ENCODE peak calls at places on chromosomes 7 and 10, in seven cellular contexts. One of them, this sample, is unnamed.

GRCh38 chr7:107836237-107837144 is 33.5 kb upstream of the SLC26A3 start:
- DNase-seq in A549: no peak
- DNase-seq in RWPE2: no peak
- DNase-seq in fibroblast of pulmonary artery: no peak
- DNase-seq in GM12865: no peak
- DNase-seq in BJ: no peak
- DNase-seq in cardiac muscle cell: peak
- DNase-seq in this sample: no peak

GRCh38 chr10:32746869-32747268 is 211.2 kb downstream of the ITGB1 start:
- DNase-seq in RWPE2: no peak
- DNase-seq in GM12865: no peak
- DNase-seq in BJ: no peak
- DNase-seq in fibroblast of pulmonary artery: no peak
- DNase-seq in cardiac muscle cell: no peak
- DNase-seq in A549: no peak
- DNase-seq in this sample: no peak

GRCh38 chr10:96655577-96656213 is 64.6 kb downstream of the PIK3AP1 start:
- DNase-seq in cardiac muscle cell: no peak
- DNase-seq in GM12865: no peak
- DNase-seq in A549: no peak
- DNase-seq in fibroblast of pulmonary artery: no peak
- DNase-seq in BJ: no peak
- DNase-seq in RWPE2: no peak
- DNase-seq in this sample: no peak

GRCh38 chr10:8321990-8322389 is 267.5 kb downstream of the GATA3 start:
- DNase-seq in RWPE2: no peak
- DNase-seq in GM12865: peak
- DNase-seq in A549: no peak
- DNase-seq in fibroblast of pulmonary artery: no peak
- DNase-seq in cardiac muscle cell: no peak
- DNase-seq in BJ: no peak
- DNase-seq in this sample: no peak

GRCh38 chr7:66930341-66930740 is 9.3 kb downstream of the TMEM248 start:
- DNase-seq in GM12865: no peak
- DNase-seq in cardiac muscle cell: peak
- DNase-seq in BJ: no peak
- DNase-seq in RWPE2: no peak
- DNase-seq in fibroblast of pulmonary artery: peak
- DNase-seq in A549: no peak
- DNase-seq in this sample: no peak

GRCh38 chr10:123398180-123398591 is 244.0 kb downstream of the BUB3 start:
- DNase-seq in fibroblast of pulmonary artery: no peak
- DNase-seq in A549: no peak
- DNase-seq in cardiac muscle cell: no peak
- DNase-seq in BJ: no peak
- DNase-seq in GM12865: peak
- DNase-seq in RWPE2: no peak
- DNase-seq in this sample: no peak

GRCh38 chr10:101770331-101771215 is 5.3 kb downstream of the FGF8 start:
- DNase-seq in cardiac muscle cell: no peak
- DNase-seq in RWPE2: no peak
- DNase-seq in fibroblast of pulmonary artery: no peak
- DNase-seq in BJ: no peak
- DNase-seq in A549: no peak
- DNase-seq in GM12865: no peak
- DNase-seq in this sample: no peak

GRCh38 chr7:103106336-103107070 is 31.6 kb downstream of the ARMC10 start:
- DNase-seq in RWPE2: no peak
- DNase-seq in A549: no peak
- DNase-seq in BJ: no peak
- DNase-seq in fibroblast of pulmonary artery: no peak
- DNase-seq in cardiac muscle cell: peak
- DNase-seq in GM12865: no peak
- DNase-seq in this sample: no peak

GRCh38 chr7:666454-667292 is 59.8 kb upstream of the DNAAF5 start:
- DNase-seq in cardiac muscle cell: no peak
- DNase-seq in RWPE2: peak
- DNase-seq in fibroblast of pulmonary artery: no peak
- DNase-seq in A549: no peak
- DNase-seq in GM12865: no peak
- DNase-seq in BJ: no peak
- DNase-seq in this sample: no peak

GRCh38 chr7:85160223-85160622 is 26.6 kb downstream of the SEMA3D start:
- DNase-seq in RWPE2: no peak
- DNase-seq in fibroblast of pulmonary artery: no peak
- DNase-seq in cardiac muscle cell: no peak
- DNase-seq in BJ: no peak
- DNase-seq in GM12865: peak
- DNase-seq in A549: no peak
- DNase-seq in this sample: no peak

GRCh38 chr10:102492344-102492939 is 10.1 kb downstream of the ACTR1A start:
- DNase-seq in RWPE2: no peak
- DNase-seq in GM12865: no peak
- DNase-seq in A549: no peak
- DNase-seq in cardiac muscle cell: no peak
- DNase-seq in BJ: no peak
- DNase-seq in fibroblast of pulmonary artery: no peak
- DNase-seq in this sample: no peak

GRCh38 chr7:155381852-155382801 is 75.8 kb upstream of the EN2 start:
- DNase-seq in fibroblast of pulmonary artery: no peak
- DNase-seq in A549: no peak
- DNase-seq in RWPE2: no peak
- DNase-seq in cardiac muscle cell: no peak
- DNase-seq in GM12865: no peak
- DNase-seq in BJ: no peak
- DNase-seq in this sample: no peak

GRCh38 chr10:35194471-35194870 is 67.8 kb downstream of the CREM start:
- DNase-seq in A549: no peak
- DNase-seq in cardiac muscle cell: no peak
- DNase-seq in BJ: no peak
- DNase-seq in GM12865: no peak
- DNase-seq in fibroblast of pulmonary artery: no peak
- DNase-seq in RWPE2: no peak
- DNase-seq in this sample: no peak

DNA sequence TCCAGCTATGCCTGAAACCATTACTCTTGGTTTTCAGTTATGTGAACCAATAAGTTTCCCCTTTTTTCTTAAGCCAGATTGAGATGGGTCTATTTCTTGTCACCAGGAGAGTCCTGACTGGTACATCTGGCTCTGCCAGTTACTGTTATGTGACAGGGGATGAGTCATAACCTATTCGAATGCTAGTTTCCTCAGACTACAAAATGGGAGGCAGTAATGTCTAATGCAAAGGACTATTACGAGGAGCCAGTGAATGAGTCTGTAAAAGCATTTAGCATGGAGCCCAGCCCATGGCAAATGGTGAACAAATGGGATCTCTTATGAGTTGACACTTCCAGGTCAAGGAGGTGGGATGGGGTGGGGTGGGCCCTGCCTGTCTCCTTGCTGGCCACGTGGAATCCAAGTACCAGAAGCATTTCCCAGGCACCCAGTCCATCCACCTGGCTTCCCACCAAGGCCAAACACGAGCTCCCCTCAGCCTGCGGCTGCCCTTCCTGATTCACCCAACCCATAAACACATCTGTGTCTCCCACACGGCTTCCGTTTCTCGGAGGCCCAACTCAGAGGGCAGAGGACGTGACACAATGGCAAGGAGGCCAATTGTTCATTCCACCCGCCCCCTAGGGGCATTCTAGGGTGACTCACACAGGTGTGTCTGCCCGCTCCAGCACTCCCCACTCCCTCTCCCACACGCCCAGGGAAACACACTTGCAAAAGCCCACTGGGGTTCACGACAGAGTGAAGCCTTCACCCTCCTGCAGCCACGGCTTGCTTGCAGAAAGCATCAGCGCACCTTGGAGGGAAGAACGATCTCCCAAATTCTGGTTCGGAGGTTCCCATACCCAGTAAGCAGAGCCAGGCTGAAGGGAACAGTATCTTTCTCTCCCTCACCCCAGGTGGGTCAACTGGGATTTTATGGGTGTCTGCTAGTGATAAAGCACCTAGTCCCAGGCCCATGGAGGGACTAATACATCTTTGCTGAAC is 109.8 kb downstream of the SH3PXD2A start:
- DNase-seq in GM12865: no peak
- DNase-seq in BJ: no peak
- DNase-seq in cardiac muscle cell: no peak
- DNase-seq in A549: no peak
- DNase-seq in fibroblast of pulmonary artery: no peak
- DNase-seq in RWPE2: peak
- DNase-seq in this sample: no peak
- TF ChIP-seq CTCF in GM12865: no peak
- TF ChIP-seq CTCF in BJ: no peak
- TF ChIP-seq CTCF in cardiac muscle cell: no peak
- TF ChIP-seq CTCF in A549: no peak
- TF ChIP-seq CTCF in fibroblast of pulmonary artery: no peak
- TF ChIP-seq CTCF in RWPE2: no peak
- TF ChIP-seq CTCF in this sample: no peak

GRCh38 chr10:131433566-131433965 is 122.0 kb upstream of the TCERG1L start:
- DNase-seq in cardiac muscle cell: no peak
- DNase-seq in RWPE2: no peak
- DNase-seq in BJ: no peak
- DNase-seq in fibroblast of pulmonary artery: no peak
- DNase-seq in GM12865: no peak
- DNase-seq in A549: no peak
- DNase-seq in this sample: no peak
- TF ChIP-seq CTCF in cardiac muscle cell: no peak
- TF ChIP-seq CTCF in RWPE2: no peak
- TF ChIP-seq CTCF in BJ: no peak
- TF ChIP-seq CTCF in fibroblast of pulmonary artery: no peak
- TF ChIP-seq CTCF in GM12865: no peak
- TF ChIP-seq CTCF in A549: no peak
- TF ChIP-seq CTCF in this sample: no peak

GRCh38 chr10:30647089-30647488 is 17.5 kb upstream of the LYZL2 start:
- DNase-seq in BJ: no peak
- DNase-seq in fibroblast of pulmonary artery: no peak
- DNase-seq in RWPE2: no peak
- DNase-seq in cardiac muscle cell: no peak
- DNase-seq in GM12865: no peak
- DNase-seq in A549: no peak
- DNase-seq in this sample: no peak
- TF ChIP-seq CTCF in BJ: no peak
- TF ChIP-seq CTCF in fibroblast of pulmonary artery: no peak
- TF ChIP-seq CTCF in RWPE2: no peak
- TF ChIP-seq CTCF in cardiac muscle cell: no peak
- TF ChIP-seq CTCF in GM12865: no peak
- TF ChIP-seq CTCF in A549: no peak
- TF ChIP-seq CTCF in this sample: no peak

DNA sequence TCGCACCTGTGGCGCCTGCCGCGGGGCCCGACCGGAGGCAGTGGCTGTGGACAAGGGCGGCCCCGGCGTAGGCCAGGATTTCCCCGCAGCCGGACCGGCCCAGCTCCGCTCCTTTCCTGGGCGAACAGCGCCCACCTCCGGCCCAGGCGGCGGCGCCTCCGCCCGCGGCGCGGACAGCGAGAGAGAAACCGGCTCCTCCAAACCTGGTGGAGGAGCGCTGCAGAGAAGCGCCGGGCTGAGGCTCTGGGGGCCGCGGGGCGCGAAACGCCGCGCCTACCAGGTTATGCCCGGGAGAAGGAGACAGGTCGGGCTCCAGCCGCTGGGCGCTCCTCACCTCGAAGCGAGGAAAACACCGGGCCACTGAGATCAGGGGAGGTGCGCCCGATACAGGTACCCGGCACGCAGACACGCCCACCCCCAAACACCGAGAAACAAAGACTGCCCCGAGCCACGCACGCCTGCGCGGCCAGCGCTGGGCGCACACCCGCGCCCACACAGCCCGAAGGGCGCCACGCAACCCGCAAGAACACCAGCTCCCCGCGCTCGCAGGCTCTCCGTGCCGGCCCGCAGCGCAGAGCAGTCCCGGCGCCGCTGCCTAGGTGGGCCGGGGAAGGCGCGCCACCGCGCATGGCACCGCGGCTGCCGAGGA is 3.3 kb downstream of the GRID1 start:
- DNase-seq in GM12865: no peak
- DNase-seq in fibroblast of pulmonary artery: no peak
- DNase-seq in A549: peak
- DNase-seq in BJ: no peak
- DNase-seq in cardiac muscle cell: peak
- DNase-seq in RWPE2: peak
- DNase-seq in this sample: no peak
- TF ChIP-seq CTCF in GM12865: peak
- TF ChIP-seq CTCF in fibroblast of pulmonary artery: no peak
- TF ChIP-seq CTCF in A549: peak
- TF ChIP-seq CTCF in BJ: no peak
- TF ChIP-seq CTCF in cardiac muscle cell: peak
- TF ChIP-seq CTCF in RWPE2: peak
- TF ChIP-seq CTCF in this sample: no peak

DNA sequence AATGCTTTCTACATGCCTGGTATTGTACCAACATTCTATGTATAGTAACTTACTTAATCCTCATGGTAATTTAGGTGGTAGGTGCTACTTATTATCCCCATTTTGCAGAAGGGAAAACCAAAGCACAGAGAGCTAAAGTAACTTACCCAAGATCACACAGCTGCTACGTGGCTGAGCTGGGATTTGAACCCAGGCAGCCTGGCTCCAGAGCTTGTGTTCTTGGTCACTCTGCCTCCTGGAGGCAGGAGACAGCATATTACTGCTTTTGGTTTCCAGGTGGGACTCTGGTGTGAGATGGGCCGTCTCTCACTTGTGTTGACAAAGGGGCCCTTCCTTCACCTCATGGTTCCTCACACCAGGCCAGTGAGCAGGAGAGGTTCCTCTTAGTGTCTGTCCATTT is 79.8 kb upstream of the PPIF start:
- DNase-seq in GM12865: peak
- DNase-seq in cardiac muscle cell: no peak
- DNase-seq in RWPE2: no peak
- DNase-seq in BJ: no peak
- DNase-seq in fibroblast of pulmonary artery: no peak
- DNase-seq in A549: no peak
- DNase-seq in this sample: no peak
- TF ChIP-seq CTCF in GM12865: peak
- TF ChIP-seq CTCF in cardiac muscle cell: no peak
- TF ChIP-seq CTCF in RWPE2: no peak
- TF ChIP-seq CTCF in BJ: no peak
- TF ChIP-seq CTCF in fibroblast of pulmonary artery: peak
- TF ChIP-seq CTCF in A549: no peak
- TF ChIP-seq CTCF in this sample: no peak

GRCh38 chr10:85421421-85421820 is 945.2 kb downstream of the GRID1 start:
- DNase-seq in BJ: no peak
- DNase-seq in RWPE2: no peak
- DNase-seq in cardiac muscle cell: no peak
- DNase-seq in GM12865: no peak
- DNase-seq in A549: no peak
- DNase-seq in fibroblast of pulmonary artery: no peak
- DNase-seq in this sample: no peak

GRCh38 chr10:85420501-85421191 is 945.9 kb downstream of the GRID1 start:
- DNase-seq in fibroblast of pulmonary artery: no peak
- DNase-seq in BJ: no peak
- DNase-seq in GM12865: no peak
- DNase-seq in A549: no peak
- DNase-seq in RWPE2: no peak
- DNase-seq in cardiac muscle cell: no peak
- DNase-seq in this sample: no peak
- TF ChIP-seq CTCF in fibroblast of pulmonary artery: no peak
- TF ChIP-seq CTCF in BJ: no peak
- TF ChIP-seq CTCF in GM12865: no peak
- TF ChIP-seq CTCF in A549: no peak
- TF ChIP-seq CTCF in RWPE2: no peak
- TF ChIP-seq CTCF in cardiac muscle cell: no peak
- TF ChIP-seq CTCF in this sample: no peak

GRCh38 chr10:71957546-71958275 is 6.5 kb upstream of the CHST3 start:
- DNase-seq in cardiac muscle cell: peak
- DNase-seq in fibroblast of pulmonary artery: no peak
- DNase-seq in GM12865: no peak
- DNase-seq in A549: no peak
- DNase-seq in RWPE2: no peak
- DNase-seq in BJ: no peak
- DNase-seq in this sample: no peak
- TF ChIP-seq CTCF in cardiac muscle cell: peak
- TF ChIP-seq CTCF in fibroblast of pulmonary artery: peak
- TF ChIP-seq CTCF in GM12865: peak
- TF ChIP-seq CTCF in A549: peak
- TF ChIP-seq CTCF in RWPE2: no peak
- TF ChIP-seq CTCF in BJ: peak
- TF ChIP-seq CTCF in this sample: peak

This sample was measured in AG09319.